ENCODE peak calls at places on chromosomes 2 and 18, in eight cellular contexts. M, D, Q, F, W, I, O and E are unnamed samples.

GRCh38 chr2:74290466-74291216 is 52.6 kb downstream of the SLC4A5 start:
- DNase-seq in W (no peak), O (no peak), F (no peak), M (no peak), D (no peak), I (no peak), Q (no peak), E (no peak)

GRCh38 chr2:79982445-79982844 is 322.1 kb downstream of the LRRTM1 start:
- DNase-seq in Q (no peak), O (no peak), M (no peak), W (peak; percentile 79), D (peak; percentile 18), F (no peak), I (no peak), E (peak; percentile 45)

GRCh38 chr2:14123436-14124103 is 508.9 kb upstream of the LRATD1 start:
- DNase-seq in M (no peak), W (no peak), D (no peak), Q (no peak), I (no peak), O (no peak), F (no peak), E (no peak)

GRCh38 chr2:72291059-72291458 is 143.4 kb upstream of the CYP26B1 start:
- DNase-seq in I (no peak), M (no peak), W (no peak), O (no peak), F (no peak), D (no peak), Q (no peak), E (no peak)

GRCh38 chr2:26708457-26708856 is 15.9 kb downstream of the KCNK3 start:
- DNase-seq in M (no peak), O (no peak), D (no peak), W (no peak), Q (no peak), I (no peak), F (no peak), E (no peak)

GRCh38 chr2:98510322-98510662 is 65.6 kb downstream of the INPP4A start:
- DNase-seq in D (no peak), M (no peak), F (no peak), Q (no peak), I (no peak), W (no peak), O (no peak), E (no peak)

GRCh38 chr2:212914392-212914791 is 237.0 kb downstream of the IKZF2 start:
- DNase-seq in M (no peak), O (no peak), W (no peak), I (no peak), D (no peak), F (no peak), Q (no peak), E (no peak)

GRCh38 chr2:168608796-168609195 is 152.7 kb downstream of the CERS6 start:
- DNase-seq in I (no peak), M (no peak), Q (no peak), W (no peak), D (no peak), F (no peak), O (no peak), E (no peak)

GRCh38 chr2:239549711-239550265 is 149.0 kb upstream of the HDAC4 start:
- DNase-seq in F (no peak), D (no peak), W (no peak), O (no peak), I (no peak), M (peak; percentile 3), Q (no peak), E (no peak)

GRCh38 chr2:207337234-207338219 is 171.8 kb upstream of the KLF7 start:
- DNase-seq in O (no peak), W (peak; percentile 44), F (no peak), Q (peak; percentile 34), M (no peak), I (no peak), D (no peak), E (no peak)

GRCh38 chr2:240932001-240932723 is 26.0 kb downstream of the CROCC2 start:
- DNase-seq in F (peak; percentile 39), D (no peak), Q (peak; percentile 16), O (peak; percentile 71), M (no peak), I (no peak), W (no peak), E (no peak)

GRCh38 chr2:155033652-155034051 is 335.2 kb downstream of the KCNJ3 start:
- DNase-seq in M (no peak), O (no peak), F (no peak), Q (no peak), I (no peak), W (no peak), D (no peak), E (no peak)

GRCh38 chr2:42054657-42055430 is 7.0 kb downstream of the PKDCC start:
- DNase-seq in D (peak; percentile 68), I (no peak), Q (no peak), O (no peak), M (no peak), F (no peak), W (peak; percentile 64), E (peak; percentile 88)

GRCh38 chr2:42053482-42053790 is 5.6 kb downstream of the PKDCC start:
- DNase-seq in F (no peak), D (no peak), M (no peak), I (no peak), O (no peak), W (no peak), Q (no peak), E (no peak)

GRCh38 chr2:42052702-42053481 is 5.1 kb downstream of the PKDCC start:
- DNase-seq in M (no peak), W (no peak), D (no peak), Q (no peak), I (no peak), F (no peak), O (no peak), E (no peak)

GRCh38 chr2:42055573-42056514 is 8.0 kb downstream of the PKDCC start:
- DNase-seq in M (no peak), D (peak; percentile 98), I (no peak), W (no peak), Q (no peak), O (no peak), F (no peak), E (peak; percentile 98)

GRCh38 chr2:42053791-42054656 is 6.2 kb downstream of the PKDCC start:
- DNase-seq in D (peak; percentile 55), O (no peak), W (no peak), Q (no peak), F (no peak), M (no peak), I (peak; percentile 73), E (no peak)
- H3K4me1 ChIP-seq in D (peaks cover 91% of the 10 kb centered on the region), O (peaks cover 69% of the 10 kb centered on the region), W (peaks cover 20% of the 10 kb centered on the region), Q (no peaks in the 10 kb centered on the region), F (peaks cover 25% of the 10 kb centered on the region), M (no peaks in the 10 kb centered on the region), I (peaks cover 60% of the 10 kb centered on the region), E (peaks cover 85% of the 10 kb centered on the region)

GRCh38 chr2:95314598-95314963 is 17.4 kb downstream of the KCNIP3 start:
- DNase-seq in O (no peak), D (no peak), Q (no peak), M (peak; percentile 65), I (no peak), W (no peak), F (no peak), E (no peak)

GRCh38 chr2:95316466-95317122 is 19.4 kb downstream of the KCNIP3 start:
- DNase-seq in D (no peak), Q (no peak), W (no peak), I (no peak), O (no peak), F (no peak), M (no peak), E (no peak)

GRCh38 chr2:95315801-95316411 is 18.8 kb downstream of the KCNIP3 start:
- DNase-seq in D (no peak), Q (no peak), W (no peak), M (peak; percentile 40), F (no peak), O (no peak), I (no peak), E (no peak)

GRCh38 chr2:95313296-95314265 is 16.4 kb downstream of the KCNIP3 start:
- DNase-seq in D (no peak), W (no peak), Q (no peak), I (no peak), O (no peak), F (no peak), M (peak; percentile 7), E (no peak)

GRCh38 chr2:95314964-95315611 is 17.9 kb downstream of the KCNIP3 start:
- DNase-seq in D (peak; percentile 36), O (no peak), I (no peak), W (peak; percentile 60), Q (no peak), F (no peak), M (peak; percentile 81), E (peak; percentile 57)
- H3K4me1 ChIP-seq in D (no peaks in the 10 kb centered on the region), O (peaks cover 15% of the 10 kb centered on the region), I (no peaks in the 10 kb centered on the region), W (no peaks in the 10 kb centered on the region), Q (no peaks in the 10 kb centered on the region), F (no peaks in the 10 kb centered on the region), M (no peaks in the 10 kb centered on the region), E (no peaks in the 10 kb centered on the region)

DNA sequence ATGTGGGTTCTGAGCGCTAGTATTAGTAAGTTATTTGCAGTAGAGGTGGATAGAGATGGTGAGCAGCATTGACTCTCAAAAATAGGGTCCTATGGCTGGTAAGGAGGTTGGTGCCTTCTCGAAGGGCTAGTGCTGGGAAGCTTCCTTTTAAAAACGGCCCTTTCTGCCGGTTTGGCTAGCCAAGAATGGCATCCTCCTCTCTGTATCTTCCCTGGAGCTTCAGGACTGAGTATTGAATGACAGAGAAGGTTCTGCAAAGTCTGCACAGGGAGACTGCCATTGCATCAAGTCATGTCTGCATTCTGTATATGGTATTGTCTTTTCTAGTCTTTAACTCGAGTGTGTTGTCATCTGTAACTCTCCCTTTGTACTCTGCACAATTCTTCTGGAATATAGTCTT is 1.0 kb downstream of the LDLRAD4 start:
- DNase-seq in I (no peak), O (no peak), D (no peak), F (no peak), Q (no peak), W (no peak), M (no peak), E (no peak)
- H3K4me1 ChIP-seq in I (peaks cover 62% of the 10 kb centered on the region), O (peaks cover 70% of the 10 kb centered on the region), D (peaks cover 71% of the 10 kb centered on the region), F (peaks cover 76% of the 10 kb centered on the region), Q (peaks cover 16% of the 10 kb centered on the region), W (no peaks in the 10 kb centered on the region), M (no peaks in the 10 kb centered on the region), E (peaks cover 12% of the 10 kb centered on the region)

DNA sequence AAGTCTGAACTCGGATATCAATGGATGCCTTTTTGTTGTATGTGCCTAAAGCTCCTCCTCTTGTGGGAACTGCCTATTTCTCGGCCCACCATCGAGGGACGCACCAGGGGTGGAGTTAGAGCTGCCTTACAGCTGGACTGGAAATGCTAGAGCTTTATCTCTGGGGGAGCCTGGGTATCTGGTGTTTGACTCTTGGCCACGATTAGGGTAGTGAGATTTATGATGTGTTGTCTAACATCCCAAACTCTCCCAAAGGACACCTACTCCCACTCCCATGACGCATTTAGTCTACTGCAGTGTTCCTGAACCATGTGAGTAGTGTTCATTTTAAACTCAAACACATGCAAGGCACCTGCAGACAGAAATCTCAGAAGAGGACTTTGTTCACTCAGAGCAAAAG is 594.8 kb downstream of the METTL4 start:
- DNase-seq in F (no peak), W (no peak), I (peak; percentile 6), O (no peak), D (no peak), Q (no peak), M (no peak), E (no peak)
- H3K4me1 ChIP-seq in F (no peaks in the 10 kb centered on the region), W (peaks cover 2% of the 10 kb centered on the region), I (no peaks in the 10 kb centered on the region), O (no peaks in the 10 kb centered on the region), D (no peaks in the 10 kb centered on the region), Q (no peaks in the 10 kb centered on the region), M (no peaks in the 10 kb centered on the region), E (no peaks in the 10 kb centered on the region)